ENCODE peak calls at places on chromosomes 7 and 10, in eight cellular contexts. W is stimulated activated CD4-positive, alpha-beta T cell treated with anti-CD3 and anti-CD28 coated beads, TNF-alpha, amount 100 ng/mL, for 4 hours; E is GM20000; A is pons; B is ELF-1; G is stimulated activated naive CD8-positive, alpha-beta T cell treated with anti-CD3 and anti-CD28 coated beads, Interleukin-15, amount 100 ng/mL, for 72 hours; Y is lung; S is CD8-positive, alpha-beta memory T cell. L is an unnamed sample.

GRCh38 chr7:121204537-121204936 is 124.3 kb upstream of the WNT16 start:
- DNase-seq in B (no peak), S (no peak), W (no peak), E (no peak), A (no peak), Y (no peak), G (no peak), L (no peak)

GRCh38 chr10:101189461-101190401 is 39.5 kb downstream of the LBX1 start:
- DNase-seq in B (peak), Y (no peak), W (no peak), E (no peak), A (no peak), G (no peak), S (no peak), L (no peak)

GRCh38 chr10:97494863-97495506 is 3.2 kb downstream of the MMS19 start:
- DNase-seq in G (no peak), Y (no peak), W (no peak), A (peak), S (peak), B (peak), E (no peak), L (no peak)

GRCh38 chr7:35734001-35734483 is 39.1 kb upstream of the HERPUD2 start:
- DNase-seq in B (no peak), W (no peak), Y (no peak), G (no peak), A (peak), S (no peak), E (no peak), L (no peak)

GRCh38 chr7:156703209-156703608 is 62.6 kb downstream of the RNF32 start:
- DNase-seq in S (no peak), W (no peak), Y (no peak), E (no peak), B (no peak), A (no peak), G (no peak), L (no peak)

GRCh38 chr10:132078746-132079345 is 13.1 kb downstream of the JAKMIP3 start:
- DNase-seq in E (no peak), Y (no peak), A (no peak), W (no peak), G (no peak), B (no peak), S (no peak), L (no peak)

GRCh38 chr10:110868981-110869380 is 2.7 kb upstream of the PDCD4 start:
- DNase-seq in S (peak), Y (no peak), E (no peak), B (no peak), W (no peak), A (no peak), G (no peak), L (peak)

GRCh38 chr7:92717982-92718716 is 118.2 kb downstream of the CDK6 start:
- DNase-seq in S (peak), W (peak), A (peak), B (no peak), E (peak), G (peak), Y (peak), L (peak)

GRCh38 chr10:123149568-123150228 is 1.8 kb downstream of the HMX2 start:
- DNase-seq in A (no peak), G (peak), S (no peak), B (peak), W (no peak), E (peak), Y (no peak), L (no peak)

GRCh38 chr7:111855842-111856227 is 293.5 kb upstream of the IMMP2L start:
- DNase-seq in B (no peak), G (no peak), Y (no peak), W (no peak), A (peak), S (no peak), E (peak), L (no peak)